ENCODE peak calls at places on chromosome 2, in six cellular contexts. S, E, F, H, X and J are unnamed samples.

GRCh38 chr2:97670471-97670870 is 958 bp downstream of the C2orf92 start:
- DNase-seq in S (no peak), X (no peak), H (no peak), E (no peak), F (no peak), J (no peak)

GRCh38 chr2:96853321-96853720 is 4.5 kb downstream of the ANKRD39 start:
- DNase-seq in X (no peak), S (no peak), H (no peak), F (no peak), E (no peak), J (no peak)

GRCh38 chr2:96509114-96509846 is 4.1 kb upstream of the NEURL3 start:
- DNase-seq in X (peak; percentile 84), E (peak; percentile 58), F (no peak), H (peak; percentile 86), S (peak; percentile 88), J (peak; percentile 56)

GRCh38 chr2:1638281-1638860 is 105.9 kb downstream of the PXDN start:
- DNase-seq in S (peak; percentile 44), F (no peak), E (no peak), X (no peak), H (no peak), J (no peak)

GRCh38 chr2:110744429-110744828 is 12.1 kb downstream of the ACOXL start:
- DNase-seq in S (no peak), H (no peak), E (no peak), F (no peak), X (no peak), J (no peak)

GRCh38 chr2:38184964-38185603 is 109.1 kb upstream of the CYP1B1 start:
- DNase-seq in F (no peak), X (peak; percentile 73), E (no peak), H (peak; percentile 77), S (peak; percentile 83), J (no peak)

GRCh38 chr2:196939381-196939780 is 12.9 kb upstream of the PGAP1 start:
- DNase-seq in E (no peak), X (peak; percentile 72), F (no peak), H (peak; percentile 66), S (peak; percentile 20), J (no peak)

GRCh38 chr2:9146656-9147055 is 60.0 kb upstream of the ASAP2 start:
- DNase-seq in F (no peak), E (no peak), H (no peak), S (no peak), X (no peak), J (no peak)

GRCh38 chr2:24702800-24703199 is 90.4 kb downstream of the PTRHD1 start:
- DNase-seq in F (no peak), E (no peak), X (peak; percentile 94), S (peak; percentile 91), H (peak; percentile 78), J (no peak)

GRCh38 chr2:2270808-2271415 is 60.2 kb downstream of the MYT1L start:
- DNase-seq in X (no peak), S (peak; percentile 86), H (no peak), F (no peak), E (no peak), J (no peak)

GRCh38 chr2:205633994-205634393 is 48.3 kb upstream of the NRP2 start:
- DNase-seq in F (no peak), S (no peak), X (peak; percentile 34), E (no peak), H (peak; percentile 28), J (no peak)

GRCh38 chr2:86275384-86275799 is 62.0 kb downstream of the REEP1 start:
- DNase-seq in X (no peak), E (no peak), S (no peak), H (no peak), F (no peak), J (no peak)

GRCh38 chr2:52395912-52396311 is 1364.0 kb upstream of the NRXN1 start:
- DNase-seq in S (no peak), F (no peak), E (no peak), H (peak; percentile 31), X (peak; percentile 77), J (no peak)

GRCh38 chr2:240215676-240216051 is 75.2 kb upstream of the OTOS start:
- DNase-seq in X (no peak), H (no peak), S (no peak), F (no peak), E (no peak), J (no peak)

GRCh38 chr2:158266106-158266505 is 164.4 kb downstream of the UPP2 start:
- DNase-seq in E (no peak), X (no peak), F (no peak), H (no peak), S (no peak), J (no peak)

GRCh38 chr2:14994721-14995120 is 362.2 kb downstream of the LRATD1 start:
- DNase-seq in X (no peak), F (no peak), S (no peak), H (no peak), E (no peak), J (no peak)

GRCh38 chr2:185436787-185437372 is 301.7 kb upstream of the FSIP2 start:
- DNase-seq in E (no peak), S (no peak), F (no peak), X (no peak), H (no peak), J (no peak)

GRCh38 chr2:192535956-192536685 is 341.4 kb upstream of the TMEFF2 start:
- DNase-seq in X (no peak), E (no peak), H (peak; percentile 67), S (no peak), F (no peak), J (no peak)

GRCh38 chr2:146821836-146822316 is 1023.0 kb upstream of the ACVR2A start:
- DNase-seq in F (no peak), S (peak; percentile 92), E (no peak), X (peak; percentile 32), H (peak; percentile 65), J (no peak)

GRCh38 chr2:7612969-7613368 is 695.8 kb downstream of the RNF144A start:
- DNase-seq in E (no peak), S (no peak), H (peak; percentile 38), X (peak; percentile 10), F (no peak), J (no peak)

GRCh38 chr2:26640331-26640745 is 828 bp downstream of the CIB4 start:
- DNase-seq in H (peak; percentile 70), E (no peak), F (no peak), S (peak; percentile 41), X (peak; percentile 39), J (no peak)

GRCh38 chr2:108923019-108923700 is 65.9 kb downstream of the EDAR start:
- DNase-seq in S (no peak), E (no peak), X (no peak), H (no peak), F (no peak), J (no peak)

GRCh38 chr2:141957321-141957720 is 173.5 kb downstream of the LRP1B start:
- DNase-seq in X (no peak), E (no peak), F (no peak), H (no peak), S (no peak), J (no peak)

GRCh38 chr2:40364143-40364903 is 87.6 kb downstream of the SLC8A1 start:
- DNase-seq in S (peak; percentile 35), E (no peak), H (peak; percentile 68), X (peak; percentile 44), F (no peak), J (no peak)

GRCh38 chr2:19911799-19912509 is 10.2 kb upstream of the TTC32 start:
- DNase-seq in H (peak; percentile 36), E (no peak), S (peak; percentile 20), X (peak; percentile 93), F (no peak), J (no peak)

GRCh38 chr2:213995400-213996105 is 415.3 kb upstream of the VWC2L start:
- DNase-seq in E (no peak), X (peak; percentile 94), H (peak; percentile 94), F (no peak), S (peak; percentile 93), J (no peak)